ENCODE peak calls at places on chromosomes 13 and 19, in four cellular contexts. W is T-cell, B is fibroblast of lung, C is ACHN. Q is an unnamed sample.

GRCh38 chr13:77429320-77430142 is 102.6 kb upstream of the MYCBP2 start:
- DNase-seq in W (no peak), C (no peak), B (peak; percentile 78), Q (no peak)

GRCh38 chr19:38047048-38047435 is 140.0 kb downstream of the SIPA1L3 start:
- DNase-seq in W (no peak), B (no peak), C (no peak), Q (peak; percentile 30)

GRCh38 chr13:109989155-109989554 is 202.8 kb upstream of the IRS2 start:
- DNase-seq in B (peak; percentile 69), W (no peak), C (peak; percentile 25), Q (peak; percentile 27)

GRCh38 chr19:39704181-39705044 is at the start of gene LGALS14:
- DNase-seq in C (no peak), B (no peak), W (no peak), Q (no peak)

GRCh38 chr13:21344662-21345176 is 114.4 kb downstream of the ZDHHC20 start:
- DNase-seq in C (no peak), W (peak; percentile 65), B (no peak), Q (no peak)

GRCh38 chr13:37685206-37685605 is 86.6 kb upstream of the POSTN start:
- DNase-seq in B (peak; percentile 59), C (no peak), W (no peak), Q (no peak)

GRCh38 chr19:10669246-10669645 is 15.1 kb downstream of the ILF3 start:
- DNase-seq in B (no peak), W (no peak), C (no peak), Q (no peak)

GRCh38 chr13:30576528-30576927 is 41.2 kb upstream of the USPL1 start:
- DNase-seq in C (peak; percentile 62), W (peak; percentile 77), B (peak; percentile 68), Q (peak; percentile 55)

GRCh38 chr19:18438331-18439024 is 545 bp upstream of the ISYNA1 start:
- DNase-seq in B (no peak), C (no peak), W (no peak), Q (peak; percentile 81)

GRCh38 chr19:50817941-50818858 is 5.4 kb downstream of the KLK1 start:
- DNase-seq in B (no peak), C (peak; percentile 58), W (no peak), Q (peak; percentile 10)

GRCh38 chr13:36712785-36713184 is 39.0 kb downstream of the SERTM1 start:
- DNase-seq in B (peak; percentile 92), W (no peak), C (no peak), Q (peak; percentile 53)

GRCh38 chr13:99028890-99029289 is 51.0 kb upstream of the DOCK9 start:
- DNase-seq in B (no peak), C (peak; percentile 4), W (peak; percentile 46), Q (no peak)

GRCh38 chr19:18672606-18673337 is 10.7 kb upstream of the CRTC1 start:
- DNase-seq in B (peak; percentile 60), W (no peak), C (no peak), Q (peak; percentile 53)

GRCh38 chr13:36888645-36889044 is 31.4 kb downstream of the SMAD9 start:
- DNase-seq in C (no peak), W (no peak), B (peak; percentile 5), Q (no peak)

GRCh38 chr19:10838377-10838776 is 2.4 kb upstream of the TMED1 start:
- DNase-seq in W (no peak), B (no peak), C (no peak), Q (no peak)

GRCh38 chr19:10142701-10143375 is 23.1 kb upstream of the EIF3G start:
- DNase-seq in B (no peak), W (peak; percentile 58), C (no peak), Q (no peak)

GRCh38 chr13:22846551-22846950 is 334.2 kb upstream of the SGCG start:
- DNase-seq in C (no peak), W (no peak), B (no peak), Q (no peak)

GRCh38 chr19:33498391-33499000 is 23.1 kb downstream of the PEPD start:
- DNase-seq in W (no peak), C (no peak), B (no peak), Q (no peak)

GRCh38 chr19:24057144-24057543 is 29.8 kb upstream of the ZNF254 start:
- DNase-seq in C (no peak), B (no peak), W (no peak), Q (no peak)

GRCh38 chr19:3224346-3225325 is at the start of gene CELF5:
- DNase-seq in B (no peak), W (peak; percentile 49), C (peak; percentile 43), Q (peak; percentile 11)

GRCh38 chr19:15475169-15475568 is 4.1 kb downstream of the PGLYRP2 start:
- DNase-seq in C (no peak), W (no peak), B (no peak), Q (no peak)

GRCh38 chr13:110379905-110380341 is 72.8 kb downstream of the COL4A2 start:
- DNase-seq in B (peak; percentile 86), W (no peak), C (no peak), Q (no peak)

GRCh38 chr19:47447470-47448359 is 24.0 kb downstream of the SLC8A2 start:
- DNase-seq in W (peak; percentile 45), C (peak; percentile 5), B (peak; percentile 15), Q (peak; percentile 49)

GRCh38 chr13:48896312-48896711 is 79.4 kb upstream of the FNDC3A start:
- DNase-seq in B (peak; percentile 68), W (no peak), C (no peak), Q (peak; percentile 68)

GRCh38 chr13:72290962-72291681 is 424.1 kb upstream of the DACH1 start:
- DNase-seq in C (peak; percentile 95), B (peak; percentile 95), W (no peak), Q (peak; percentile 44)

GRCh38 chr13:75365724-75366173 is 116.2 kb downstream of the TBC1D4 start:
- DNase-seq in C (peak; percentile 80), B (peak; percentile 96), W (no peak), Q (peak; percentile 74)